ENCODE peak calls at places on chromosomes 13 and 19, in five cellular contexts. One of them, this sample, is unnamed.
A peak's percentile ranks its signal among the peaks of the same experiment; 100 is the strongest.

GRCh38 chr19:5972355-5972731 is 5.6 kb downstream of the RANBP3 start:
- DNase-seq in amniotic stem cell: no peak
- DNase-seq in immature natural killer cell: no peak
- DNase-seq in right lobe of liver: no peak
- DNase-seq in stomach: no peak
- DNase-seq in this sample: no peak

GRCh38 chr13:41196011-41196410 is 1.6 kb upstream of the KBTBD7 start:
- DNase-seq in stomach: no peak
- DNase-seq in right lobe of liver: no peak
- DNase-seq in amniotic stem cell: no peak
- DNase-seq in immature natural killer cell: no peak
- DNase-seq in this sample: no peak

GRCh38 chr19:37933965-37934364 is 27.0 kb downstream of the SIPA1L3 start:
- DNase-seq in stomach: peak; percentile 34
- DNase-seq in amniotic stem cell: no peak
- DNase-seq in immature natural killer cell: no peak
- DNase-seq in right lobe of liver: peak; percentile 80
- DNase-seq in this sample: peak; percentile 87

GRCh38 chr19:15241259-15241658 is 9.0 kb upstream of the EPHX3 start:
- DNase-seq in stomach: no peak
- DNase-seq in amniotic stem cell: no peak
- DNase-seq in right lobe of liver: no peak
- DNase-seq in immature natural killer cell: no peak
- DNase-seq in this sample: no peak

GRCh38 chr19:44050740-44051653 is 839 bp upstream of the ZNF223 start:
- DNase-seq in amniotic stem cell: no peak
- DNase-seq in stomach: peak; percentile 28
- DNase-seq in immature natural killer cell: no peak
- DNase-seq in right lobe of liver: no peak
- DNase-seq in this sample: peak; percentile 41

GRCh38 chr19:55619264-55619663 is 5.1 kb downstream of the ZNF784 start:
- DNase-seq in immature natural killer cell: no peak
- DNase-seq in stomach: no peak
- DNase-seq in amniotic stem cell: no peak
- DNase-seq in right lobe of liver: no peak
- DNase-seq in this sample: no peak

GRCh38 chr19:17339088-17339741 is 1.9 kb downstream of the GTPBP3 start:
- DNase-seq in amniotic stem cell: no peak
- DNase-seq in right lobe of liver: no peak
- DNase-seq in immature natural killer cell: no peak
- DNase-seq in stomach: no peak
- DNase-seq in this sample: no peak

GRCh38 chr19:55712804-55713631 is 25.2 kb downstream of the NLRP9 start:
- DNase-seq in right lobe of liver: no peak
- DNase-seq in stomach: no peak
- DNase-seq in immature natural killer cell: no peak
- DNase-seq in amniotic stem cell: no peak
- DNase-seq in this sample: no peak

GRCh38 chr19:958967-959685 is 25.0 kb upstream of the WDR18 start:
- DNase-seq in amniotic stem cell: no peak
- DNase-seq in right lobe of liver: no peak
- DNase-seq in immature natural killer cell: no peak
- DNase-seq in stomach: no peak
- DNase-seq in this sample: no peak

GRCh38 chr19:42092350-42092749 is 16.4 kb downstream of the ZNF574 start:
- DNase-seq in stomach: peak; percentile 45
- DNase-seq in right lobe of liver: no peak
- DNase-seq in immature natural killer cell: peak; percentile 13
- DNase-seq in amniotic stem cell: no peak
- DNase-seq in this sample: no peak

GRCh38 chr19:40633207-40633606 is 32.0 kb downstream of the LTBP4 start:
- DNase-seq in right lobe of liver: no peak
- DNase-seq in amniotic stem cell: peak; percentile 33
- DNase-seq in immature natural killer cell: no peak
- DNase-seq in stomach: no peak
- DNase-seq in this sample: no peak

GRCh38 chr13:98524391-98524790 is 52.5 kb downstream of the STK24 start:
- DNase-seq in stomach: no peak
- DNase-seq in right lobe of liver: no peak
- DNase-seq in immature natural killer cell: no peak
- DNase-seq in amniotic stem cell: no peak
- DNase-seq in this sample: no peak